ENCODE peak calls at places on chromosomes 11 and 22, in eight cellular contexts. One of them, this sample, is unnamed.

GRCh38 chr11:46537121-46537520 is 56.7 kb downstream of the AMBRA1 start:
- DNase-seq in SK-N-SH: no peak
- DNase-seq in endothelial cell of umbilical vein: no peak
- DNase-seq in SK-N-MC: no peak
- DNase-seq in transverse colon: no peak
- DNase-seq in GM23338: peak
- DNase-seq in suprapubic skin: no peak
- DNase-seq in sigmoid colon: no peak
- DNase-seq in this sample: no peak

GRCh38 chr11:123357990-123358827 is 71.9 kb upstream of the GRAMD1B start:
- DNase-seq in endothelial cell of umbilical vein: no peak
- DNase-seq in suprapubic skin: no peak
- DNase-seq in transverse colon: peak
- DNase-seq in SK-N-MC: no peak
- DNase-seq in sigmoid colon: no peak
- DNase-seq in GM23338: peak
- DNase-seq in SK-N-SH: peak
- DNase-seq in this sample: no peak

GRCh38 chr11:73195191-73196007 is 22.7 kb upstream of the P2RY2 start:
- DNase-seq in GM23338: no peak
- DNase-seq in transverse colon: peak
- DNase-seq in SK-N-SH: no peak
- DNase-seq in suprapubic skin: peak
- DNase-seq in SK-N-MC: no peak
- DNase-seq in endothelial cell of umbilical vein: no peak
- DNase-seq in sigmoid colon: peak
- DNase-seq in this sample: no peak

GRCh38 chr11:64642876-64643257 is 51.8 kb downstream of the SLC22A12 start:
- DNase-seq in SK-N-SH: no peak
- DNase-seq in GM23338: no peak
- DNase-seq in endothelial cell of umbilical vein: no peak
- DNase-seq in sigmoid colon: no peak
- DNase-seq in suprapubic skin: no peak
- DNase-seq in transverse colon: no peak
- DNase-seq in SK-N-MC: no peak
- DNase-seq in this sample: no peak

GRCh38 chr11:115168229-115168671 is 336.0 kb downstream of the CADM1 start:
- DNase-seq in transverse colon: no peak
- DNase-seq in sigmoid colon: no peak
- DNase-seq in suprapubic skin: no peak
- DNase-seq in endothelial cell of umbilical vein: no peak
- DNase-seq in SK-N-MC: no peak
- DNase-seq in GM23338: no peak
- DNase-seq in SK-N-SH: peak
- DNase-seq in this sample: no peak

GRCh38 chr11:31813961-31814868 is 3.1 kb upstream of the PAX6 start:
- DNase-seq in transverse colon: no peak
- DNase-seq in sigmoid colon: peak
- DNase-seq in SK-N-MC: no peak
- DNase-seq in SK-N-SH: peak
- DNase-seq in suprapubic skin: no peak
- DNase-seq in GM23338: peak
- DNase-seq in endothelial cell of umbilical vein: no peak
- DNase-seq in this sample: no peak

GRCh38 chr22:37212174-37212906 is at the start of gene SSTR3:
- DNase-seq in endothelial cell of umbilical vein: no peak
- DNase-seq in suprapubic skin: no peak
- DNase-seq in transverse colon: no peak
- DNase-seq in SK-N-MC: no peak
- DNase-seq in SK-N-SH: peak
- DNase-seq in sigmoid colon: peak
- DNase-seq in GM23338: peak
- DNase-seq in this sample: no peak

GRCh38 chr11:17786824-17787525 is 52.4 kb downstream of the KCNC1 start:
- DNase-seq in endothelial cell of umbilical vein: no peak
- DNase-seq in GM23338: no peak
- DNase-seq in suprapubic skin: no peak
- DNase-seq in sigmoid colon: peak
- DNase-seq in SK-N-MC: no peak
- DNase-seq in SK-N-SH: no peak
- DNase-seq in transverse colon: no peak
- DNase-seq in this sample: no peak

GRCh38 chr11:22432331-22433065 is 94.3 kb downstream of the SLC17A6 start:
- DNase-seq in suprapubic skin: peak
- DNase-seq in SK-N-SH: peak
- DNase-seq in endothelial cell of umbilical vein: peak
- DNase-seq in GM23338: peak
- DNase-seq in sigmoid colon: no peak
- DNase-seq in SK-N-MC: no peak
- DNase-seq in transverse colon: no peak
- DNase-seq in this sample: no peak

GRCh38 chr22:34976886-34977285 is 89.1 kb upstream of the ISX start:
- DNase-seq in GM23338: no peak
- DNase-seq in transverse colon: no peak
- DNase-seq in SK-N-MC: no peak
- DNase-seq in suprapubic skin: no peak
- DNase-seq in endothelial cell of umbilical vein: no peak
- DNase-seq in sigmoid colon: no peak
- DNase-seq in SK-N-SH: no peak
- DNase-seq in this sample: no peak

GRCh38 chr22:31093090-31093850 is 12.2 kb downstream of the SMTN start:
- DNase-seq in sigmoid colon: peak
- DNase-seq in SK-N-MC: no peak
- DNase-seq in SK-N-SH: peak
- DNase-seq in suprapubic skin: peak
- DNase-seq in transverse colon: peak
- DNase-seq in GM23338: no peak
- DNase-seq in endothelial cell of umbilical vein: no peak
- DNase-seq in this sample: no peak

GRCh38 chr22:44221710-44222475 is 41.2 kb downstream of the PARVG start:
- DNase-seq in suprapubic skin: no peak
- DNase-seq in transverse colon: no peak
- DNase-seq in SK-N-SH: no peak
- DNase-seq in sigmoid colon: no peak
- DNase-seq in GM23338: no peak
- DNase-seq in endothelial cell of umbilical vein: no peak
- DNase-seq in SK-N-MC: no peak
- DNase-seq in this sample: peak

GRCh38 chr11:66371627-66372415 is at the start of gene SLC29A2:
- DNase-seq in suprapubic skin: no peak
- DNase-seq in SK-N-MC: no peak
- DNase-seq in GM23338: peak
- DNase-seq in sigmoid colon: no peak
- DNase-seq in SK-N-SH: peak
- DNase-seq in endothelial cell of umbilical vein: no peak
- DNase-seq in transverse colon: peak
- DNase-seq in this sample: no peak

DNA sequence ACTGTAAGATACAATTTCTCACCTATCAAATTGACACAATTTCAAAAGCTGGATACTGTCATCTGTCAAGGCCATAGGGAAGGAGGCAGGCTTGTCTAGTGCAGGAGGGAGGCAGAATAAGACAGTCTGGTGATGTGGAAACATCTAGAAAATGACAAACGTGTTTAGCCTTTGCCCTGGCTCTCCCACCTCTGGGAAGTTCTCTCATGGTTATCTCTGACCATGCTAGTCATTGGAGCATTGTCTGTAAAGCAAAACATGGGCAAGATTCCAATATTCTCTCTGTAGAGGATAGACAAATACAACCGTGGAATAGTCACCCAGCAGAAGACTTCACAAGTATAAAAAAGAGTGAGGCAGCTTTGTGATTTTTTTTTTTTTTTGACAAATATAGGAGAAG is 9.1 kb upstream of the SERHL2 start:
- DNase-seq in transverse colon: no peak
- DNase-seq in suprapubic skin: no peak
- DNase-seq in sigmoid colon: no peak
- DNase-seq in endothelial cell of umbilical vein: peak
- DNase-seq in SK-N-MC: no peak
- DNase-seq in GM23338: no peak
- DNase-seq in SK-N-SH: no peak
- DNase-seq in this sample: no peak
- TF ChIP-seq POLR2AphosphoS5 in transverse colon: no peak
- TF ChIP-seq POLR2AphosphoS5 in suprapubic skin: no peak
- TF ChIP-seq POLR2AphosphoS5 in sigmoid colon: no peak
- TF ChIP-seq POLR2AphosphoS5 in endothelial cell of umbilical vein: no peak
- TF ChIP-seq POLR2AphosphoS5 in SK-N-MC: no peak
- TF ChIP-seq POLR2AphosphoS5 in GM23338: no peak
- TF ChIP-seq POLR2AphosphoS5 in SK-N-SH: no peak
- TF ChIP-seq POLR2AphosphoS5 in this sample: no peak

GRCh38 chr22:20034143-20034542 is 13.2 kb downstream of the TANGO2 start:
- DNase-seq in SK-N-MC: no peak
- DNase-seq in sigmoid colon: no peak
- DNase-seq in SK-N-SH: no peak
- DNase-seq in GM23338: no peak
- DNase-seq in endothelial cell of umbilical vein: no peak
- DNase-seq in suprapubic skin: no peak
- DNase-seq in transverse colon: no peak
- DNase-seq in this sample: no peak

GRCh38 chr22:20032407-20032991 is 11.6 kb downstream of the TANGO2 start:
- DNase-seq in SK-N-SH: no peak
- DNase-seq in suprapubic skin: no peak
- DNase-seq in SK-N-MC: no peak
- DNase-seq in sigmoid colon: no peak
- DNase-seq in endothelial cell of umbilical vein: no peak
- DNase-seq in GM23338: no peak
- DNase-seq in transverse colon: no peak
- DNase-seq in this sample: no peak

GRCh38 chr22:20029550-20030225 is 8.8 kb downstream of the TANGO2 start:
- DNase-seq in SK-N-SH: no peak
- DNase-seq in endothelial cell of umbilical vein: no peak
- DNase-seq in suprapubic skin: no peak
- DNase-seq in transverse colon: no peak
- DNase-seq in GM23338: no peak
- DNase-seq in SK-N-MC: no peak
- DNase-seq in sigmoid colon: no peak
- DNase-seq in this sample: no peak

GRCh38 chr22:20033045-20033706 is 12.3 kb downstream of the TANGO2 start:
- DNase-seq in GM23338: no peak
- DNase-seq in transverse colon: no peak
- DNase-seq in endothelial cell of umbilical vein: no peak
- DNase-seq in SK-N-SH: peak
- DNase-seq in SK-N-MC: no peak
- DNase-seq in suprapubic skin: no peak
- DNase-seq in sigmoid colon: no peak
- DNase-seq in this sample: no peak

GRCh38 chr22:20031732-20032406 is 11.0 kb downstream of the TANGO2 start:
- DNase-seq in transverse colon: peak
- DNase-seq in endothelial cell of umbilical vein: no peak
- DNase-seq in SK-N-MC: no peak
- DNase-seq in SK-N-SH: no peak
- DNase-seq in GM23338: peak
- DNase-seq in suprapubic skin: no peak
- DNase-seq in sigmoid colon: peak
- DNase-seq in this sample: no peak
- H3K27ac ChIP-seq in transverse colon: no peak
- H3K27ac ChIP-seq in endothelial cell of umbilical vein: no peak
- H3K27ac ChIP-seq in SK-N-MC: no peak
- H3K27ac ChIP-seq in SK-N-SH: no peak
- H3K27ac ChIP-seq in GM23338: no peak
- H3K27ac ChIP-seq in suprapubic skin: no peak
- H3K27ac ChIP-seq in sigmoid colon: no peak
- H3K27ac ChIP-seq in this sample: no peak

GRCh38 chr11:57311109-57311936 is 13.4 kb downstream of the TNKS1BP1 start:
- DNase-seq in suprapubic skin: peak
- DNase-seq in SK-N-SH: peak
- DNase-seq in SK-N-MC: no peak
- DNase-seq in endothelial cell of umbilical vein: peak
- DNase-seq in sigmoid colon: peak
- DNase-seq in GM23338: peak
- DNase-seq in transverse colon: peak
- DNase-seq in this sample: peak
- TF ChIP-seq POLR2AphosphoS5 in suprapubic skin: no peak
- TF ChIP-seq POLR2AphosphoS5 in SK-N-SH: peak
- TF ChIP-seq POLR2AphosphoS5 in SK-N-MC: no peak
- TF ChIP-seq POLR2AphosphoS5 in endothelial cell of umbilical vein: peak
- TF ChIP-seq POLR2AphosphoS5 in sigmoid colon: peak
- TF ChIP-seq POLR2AphosphoS5 in GM23338: peak
- TF ChIP-seq POLR2AphosphoS5 in transverse colon: peak
- TF ChIP-seq POLR2AphosphoS5 in this sample: peak

GRCh38 chr11:2828585-2829330 is 56.8 kb downstream of the CDKN1C start:
- DNase-seq in endothelial cell of umbilical vein: no peak
- DNase-seq in SK-N-MC: no peak
- DNase-seq in transverse colon: no peak
- DNase-seq in SK-N-SH: no peak
- DNase-seq in suprapubic skin: no peak
- DNase-seq in sigmoid colon: no peak
- DNase-seq in GM23338: no peak
- DNase-seq in this sample: no peak
- H3K27ac ChIP-seq in endothelial cell of umbilical vein: no peak
- H3K27ac ChIP-seq in SK-N-MC: no peak
- H3K27ac ChIP-seq in transverse colon: no peak
- H3K27ac ChIP-seq in SK-N-SH: no peak
- H3K27ac ChIP-seq in suprapubic skin: no peak
- H3K27ac ChIP-seq in sigmoid colon: no peak
- H3K27ac ChIP-seq in GM23338: no peak
- H3K27ac ChIP-seq in this sample: peak

GRCh38 chr11:518463-519202 is 11.6 kb upstream of the RNH1 start:
- DNase-seq in transverse colon: peak
- DNase-seq in SK-N-SH: peak
- DNase-seq in GM23338: peak
- DNase-seq in endothelial cell of umbilical vein: peak
- DNase-seq in SK-N-MC: no peak
- DNase-seq in sigmoid colon: peak
- DNase-seq in suprapubic skin: peak
- DNase-seq in this sample: peak

GRCh38 chr11:512895-513595 is 6.0 kb upstream of the RNH1 start:
- DNase-seq in GM23338: no peak
- DNase-seq in transverse colon: no peak
- DNase-seq in SK-N-MC: no peak
- DNase-seq in sigmoid colon: no peak
- DNase-seq in suprapubic skin: no peak
- DNase-seq in endothelial cell of umbilical vein: no peak
- DNase-seq in SK-N-SH: no peak
- DNase-seq in this sample: no peak

GRCh38 chr11:514606-515005 is 7.6 kb upstream of the RNH1 start:
- DNase-seq in sigmoid colon: no peak
- DNase-seq in SK-N-SH: no peak
- DNase-seq in transverse colon: no peak
- DNase-seq in endothelial cell of umbilical vein: no peak
- DNase-seq in suprapubic skin: no peak
- DNase-seq in SK-N-MC: no peak
- DNase-seq in GM23338: no peak
- DNase-seq in this sample: no peak

GRCh38 chr11:516400-516799 is 9.4 kb upstream of the RNH1 start:
- DNase-seq in sigmoid colon: no peak
- DNase-seq in transverse colon: no peak
- DNase-seq in GM23338: no peak
- DNase-seq in SK-N-MC: no peak
- DNase-seq in endothelial cell of umbilical vein: no peak
- DNase-seq in SK-N-SH: no peak
- DNase-seq in suprapubic skin: no peak
- DNase-seq in this sample: no peak

DNA sequence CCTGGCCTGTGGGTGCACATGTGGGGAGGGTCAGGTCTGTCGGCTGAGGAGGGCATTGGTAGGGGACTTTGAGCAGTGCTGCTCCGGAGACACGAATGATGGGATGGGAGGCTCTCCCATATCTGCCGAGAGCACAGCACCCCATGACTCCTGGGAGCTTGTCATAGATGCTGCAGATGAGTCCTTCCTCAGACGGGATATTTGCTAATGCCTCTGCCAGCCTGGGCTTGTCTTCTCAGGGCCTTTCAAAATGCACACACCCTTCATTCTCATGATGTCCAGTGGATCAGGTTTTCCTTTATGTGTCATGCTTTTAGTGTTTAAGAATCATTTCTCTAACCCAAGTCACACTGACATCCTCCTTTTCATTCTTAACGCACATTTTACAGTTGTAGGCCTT is 8.1 kb upstream of the RNH1 start:
- DNase-seq in transverse colon: no peak
- DNase-seq in endothelial cell of umbilical vein: no peak
- DNase-seq in sigmoid colon: no peak
- DNase-seq in SK-N-SH: no peak
- DNase-seq in SK-N-MC: no peak
- DNase-seq in GM23338: no peak
- DNase-seq in suprapubic skin: no peak
- DNase-seq in this sample: no peak
- TF ChIP-seq POLR2AphosphoS5 in transverse colon: no peak
- TF ChIP-seq POLR2AphosphoS5 in endothelial cell of umbilical vein: no peak
- TF ChIP-seq POLR2AphosphoS5 in sigmoid colon: no peak
- TF ChIP-seq POLR2AphosphoS5 in SK-N-SH: no peak
- TF ChIP-seq POLR2AphosphoS5 in SK-N-MC: no peak
- TF ChIP-seq POLR2AphosphoS5 in GM23338: no peak
- TF ChIP-seq POLR2AphosphoS5 in suprapubic skin: no peak
- TF ChIP-seq POLR2AphosphoS5 in this sample: no peak